ENCODE peak calls at places on chromosomes 16 and 17, in eight cellular contexts. I, S, G, F, T, E, Q and R are unnamed samples.

GRCh38 chr16:87757841-87758426 is 7.9 kb downstream of the KLHDC4 start:
- DNase-seq in I (no peak), S (no peak), G (no peak), F (no peak), T (no peak), E (no peak), Q (no peak), R (no peak)

GRCh38 chr16:69595127-69596036 is 29.6 kb downstream of the NFAT5 start:
- DNase-seq in I (no peak), S (no peak), G (peak), F (no peak), T (no peak), E (no peak), Q (peak), R (no peak)

GRCh38 chr16:70152578-70153302 is 20.8 kb upstream of the CLEC18C start:
- DNase-seq in I (peak), S (no peak), G (no peak), F (no peak), T (no peak), E (no peak), Q (no peak), R (no peak)

GRCh38 chr17:69723741-69724140 is 309.2 kb downstream of the MAP2K6 start:
- DNase-seq in I (no peak), S (no peak), G (peak), F (no peak), T (no peak), E (no peak), Q (no peak), R (peak)

GRCh38 chr17:19342611-19343255 is 19.8 kb downstream of the B9D1 start:
- DNase-seq in I (no peak), S (no peak), G (no peak), F (no peak), T (no peak), E (no peak), Q (no peak), R (no peak)

GRCh38 chr17:79083191-79083971 is 8.8 kb downstream of the ENGASE start:
- DNase-seq in I (peak), S (peak), G (no peak), F (no peak), T (no peak), E (no peak), Q (no peak), R (no peak)

GRCh38 chr17:40486513-40487370 is 14.7 kb downstream of the TNS4 start:
- DNase-seq in I (no peak), S (peak), G (peak), F (no peak), T (no peak), E (no peak), Q (no peak), R (no peak)

GRCh38 chr16:83995756-83996155 is 27.7 kb downstream of the NECAB2 start:
- DNase-seq in I (no peak), S (no peak), G (peak), F (no peak), T (no peak), E (no peak), Q (no peak), R (no peak)